ENCODE peak calls at places on chromosomes 4 and X, in four cellular contexts. O is naive thymus-derived CD4-positive, alpha-beta T cell; G is HuH-7; P is ecto neural progenitor cell. B is an unnamed sample.
A peak's percentile ranks its signal among the peaks of the same experiment; 100 is the strongest.

GRCh38 chrX:53239474-53239873 is 14.5 kb upstream of the KDM5C start:
- DNase-seq in G (peak; percentile 50), P (no peak), O (no peak), B (peak; percentile 66)

GRCh38 chr4:83252782-83253405 is 31.7 kb downstream of the COQ2 start:
- DNase-seq in G (peak; percentile 28), O (peak; percentile 72), P (peak; percentile 73), B (peak; percentile 82)

GRCh38 chrX:5730561-5730960 is 498.1 kb downstream of the NLGN4X start:
- DNase-seq in G (no peak), P (no peak), O (no peak), B (no peak)

GRCh38 chr4:148901075-148901705 is 459.0 kb upstream of the NR3C2 start:
- DNase-seq in P (no peak), G (no peak), O (no peak), B (no peak)

GRCh38 chr4:155077860-155078259 is 130.6 kb upstream of the NPY2R start:
- DNase-seq in G (no peak), O (no peak), P (no peak), B (no peak)

GRCh38 chrX:150683536-150684146 is 9.6 kb upstream of the MTMR1 start:
- DNase-seq in P (no peak), O (peak; percentile 38), G (no peak), B (peak; percentile 74)

GRCh38 chrX:38552721-38553120 is 8.6 kb upstream of the TSPAN7 start:
- DNase-seq in G (no peak), P (no peak), O (no peak), B (no peak)

GRCh38 chr4:154186888-154187287 is 304.7 kb downstream of the DCHS2 start:
- DNase-seq in O (no peak), G (no peak), P (no peak), B (no peak)

GRCh38 chr4:39574946-39575345 is 47.7 kb upstream of the UGDH start:
- DNase-seq in P (no peak), G (no peak), O (no peak), B (no peak)

GRCh38 chr4:184400375-184400870 is 73.9 kb downstream of the IRF2 start:
- DNase-seq in P (no peak), G (no peak), O (no peak), B (no peak)

GRCh38 chrX:150044556-150044955 is 106.3 kb upstream of the EOLA2 start:
- DNase-seq in G (no peak), P (no peak), O (no peak), B (no peak)

GRCh38 chrX:112687189-112687691 is 7.5 kb upstream of the LHFPL1 start:
- DNase-seq in G (no peak), P (no peak), O (no peak), B (no peak)

GRCh38 chr4:165335163-165335703 is 7.8 kb downstream of the MSMO1 start:
- DNase-seq in G (no peak), P (no peak), O (no peak), B (no peak)

GRCh38 chr4:2954358-2955185 is 8.6 kb downstream of the NOP14 start:
- DNase-seq in P (no peak), O (no peak), G (no peak), B (peak; percentile 17)

GRCh38 chr4:184136525-184136924 is 81.1 kb downstream of the ENPP6 start:
- DNase-seq in G (no peak), P (no peak), O (no peak), B (no peak)

GRCh38 chr4:79292008-79292407 is 33.9 kb downstream of the NAA11 start:
- DNase-seq in O (no peak), P (no peak), G (no peak), B (no peak)

GRCh38 chr4:32735856-32736590 is 2015.9 kb downstream of the PCDH7 start:
- DNase-seq in G (no peak), P (no peak), O (no peak), B (no peak)

GRCh38 chr4:7340553-7341433 is 93.9 kb downstream of the PSAPL1 start:
- DNase-seq in O (no peak), P (no peak), G (no peak), B (no peak)

GRCh38 chr4:74098628-74098995 is 383 bp downstream of the CXCL2 start:
- DNase-seq in P (peak; percentile 59), G (no peak), O (no peak), B (no peak)

GRCh38 chrX:50813843-50814661 is at the start of gene SHROOM4:
- DNase-seq in O (no peak), P (peak; percentile 64), G (peak; percentile 15), B (no peak)

GRCh38 chrX:155417769-155418168 is 35.9 kb downstream of the F8A2 start:
- DNase-seq in P (no peak), O (no peak), G (no peak), B (no peak)

GRCh38 chrX:39875834-39876625 is 221.7 kb downstream of the BCOR start:
- DNase-seq in P (no peak), G (no peak), O (no peak), B (no peak)

GRCh38 chrX:1027133-1027532 is 185.3 kb downstream of the CRLF2 start:
- DNase-seq in G (no peak), O (no peak), P (no peak), B (peak; percentile 66)

GRCh38 chr4:188030401-188030800 is 34.8 kb downstream of the ZFP42 start:
- DNase-seq in G (no peak), P (no peak), O (no peak), B (no peak)

GRCh38 chr4:169398294-169398693 is 127.5 kb upstream of the SH3RF1 start:
- DNase-seq in O (no peak), P (no peak), G (no peak), B (no peak)

GRCh38 chrX:101749436-101749835 is 89.8 kb upstream of the ARMCX2 start:
- DNase-seq in G (no peak), O (no peak), P (no peak), B (no peak)

GRCh38 chr4:168386002-168386401 is 67.5 kb upstream of the DDX60 start:
- DNase-seq in G (no peak), O (no peak), P (no peak), B (no peak)

B was measured in RPMI8226.